ENCODE peak calls at places on chromosomes 1 and 21, in ten cellular contexts. B is astrocyte of the spinal cord; E is colonic mucosa; D is foreskin fibroblast; W is GM06990; X is CD8-positive, alpha-beta T cell; P is GM12878; F is endothelial cell; Z is left ventricle myocardium inferior; V is ovary. K is an unnamed sample.
A peak's percentile ranks its signal among the peaks of the same experiment; 100 is the strongest.

GRCh38 chr1:214438530-214438929 is 112.9 kb downstream of the PTPN14 start:
- DNase-seq in P (no peak), Z (no peak), E (no peak), B (no peak), F (no peak), V (no peak), W (no peak), D (no peak), X (no peak), K (no peak)

GRCh38 chr1:21497466-21498061 is 11.7 kb upstream of the ALPL start:
- DNase-seq in Z (no peak), D (no peak), W (no peak), F (no peak), B (no peak), V (no peak), X (no peak), E (no peak), P (no peak), K (no peak)

GRCh38 chr21:25626752-25627151 is 12.3 kb upstream of the JAM2 start:
- DNase-seq in Z (peak; percentile 25), X (no peak), D (peak; percentile 11), W (no peak), F (no peak), E (no peak), B (no peak), V (no peak), P (no peak), K (peak; percentile 22)

GRCh38 chr21:45153358-45154318 is 79.3 kb downstream of the ADARB1 start:
- DNase-seq in E (peak; percentile 14), F (no peak), B (peak; percentile 56), D (peak; percentile 12), W (no peak), P (no peak), Z (no peak), X (no peak), V (no peak), K (no peak)

GRCh38 chr1:22104865-22105437 is 37.9 kb downstream of the WNT4 start:
- DNase-seq in Z (no peak), P (no peak), F (no peak), D (no peak), V (no peak), E (no peak), W (no peak), X (peak; percentile 33), B (no peak), K (no peak)

GRCh38 chr1:230303822-230304221 is 122.3 kb downstream of the PGBD5 start:
- DNase-seq in F (no peak), P (no peak), X (no peak), V (no peak), E (no peak), W (no peak), Z (no peak), B (no peak), D (peak; percentile 76), K (no peak)

GRCh38 chr1:177505905-177506590 is 335.3 kb downstream of the BRINP2 start:
- DNase-seq in P (no peak), Z (no peak), B (peak; percentile 2), W (no peak), X (no peak), E (no peak), V (no peak), F (no peak), D (peak; percentile 6), K (no peak)

GRCh38 chr1:12052997-12053686 is 10.0 kb upstream of the TNFRSF8 start:
- DNase-seq in W (peak; percentile 61), B (no peak), D (no peak), F (no peak), E (no peak), Z (peak; percentile 61), V (peak; percentile 50), P (no peak), X (no peak), K (no peak)

GRCh38 chr1:39720094-39720999 is 18.3 kb upstream of the PPIE start:
- DNase-seq in P (no peak), Z (no peak), F (no peak), B (peak; percentile 63), X (peak; percentile 12), E (no peak), D (peak; percentile 72), W (peak; percentile 42), V (no peak), K (peak; percentile 77)

GRCh38 chr1:78652019-78652560 is 2.5 kb downstream of the IFI44 start:
- DNase-seq in V (no peak), D (no peak), W (no peak), E (no peak), F (no peak), Z (no peak), X (no peak), P (no peak), B (no peak), K (no peak)

GRCh38 chr1:236686815-236687160 is 489 bp downstream of the ACTN2 start:
- DNase-seq in P (no peak), D (no peak), B (no peak), E (no peak), F (no peak), X (no peak), W (no peak), V (peak; percentile 23), Z (peak; percentile 24), K (peak; percentile 10)

GRCh38 chr1:78691995-78692747 is 42.5 kb downstream of the IFI44 start:
- DNase-seq in V (no peak), W (no peak), Z (no peak), P (no peak), X (no peak), E (no peak), D (peak; percentile 91), F (no peak), B (peak; percentile 31), K (no peak)

GRCh38 chr1:84668185-84668584 is 22.1 kb downstream of the SSX2IP start:
- DNase-seq in Z (no peak), W (no peak), V (no peak), X (no peak), E (no peak), B (no peak), D (peak; percentile 31), P (no peak), F (no peak), K (no peak)

GRCh38 chr1:228373004-228373680 is 33.5 kb downstream of the TRIM11 start:
- DNase-seq in E (no peak), B (no peak), P (no peak), D (no peak), V (no peak), Z (peak; percentile 4), W (no peak), X (no peak), F (no peak), K (no peak)

GRCh38 chr1:3069491-3070303 is 694 bp downstream of the PRDM16 start:
- DNase-seq in V (peak; percentile 78), E (peak; percentile 36), B (peak; percentile 65), P (no peak), X (no peak), Z (peak; percentile 36), D (peak; percentile 66), F (peak; percentile 51), W (no peak), K (peak; percentile 87)
- TF ChIP-seq CTCF in V (peak; percentile 24), E (no peak), B (peak; percentile 41), P (no peak), X (no peak), Z (peak; percentile 47), D (no peak), F (no peak), W (no peak), K (peak; percentile 62)

DNA sequence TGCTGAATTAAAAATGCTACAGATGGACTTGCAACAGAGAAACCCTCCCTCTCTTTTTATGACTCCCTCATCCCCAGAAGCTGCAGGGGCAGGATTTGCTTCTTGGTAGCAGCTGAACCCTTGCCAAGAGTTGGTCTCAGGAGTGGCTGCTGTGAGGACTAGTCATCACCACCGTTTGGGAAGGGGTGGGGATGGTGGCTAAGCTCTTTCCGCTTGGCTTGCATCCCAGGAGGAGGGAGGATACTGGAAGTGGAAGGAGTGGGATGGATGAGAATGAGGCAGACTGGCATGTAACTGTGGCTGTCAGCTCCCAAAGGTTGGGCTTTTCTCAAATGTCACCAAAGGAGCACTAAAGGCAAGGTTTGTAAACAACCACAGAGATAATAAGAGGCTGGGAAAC is 50.8 kb upstream of the COL24A1 start:
- DNase-seq in V (no peak), W (no peak), P (no peak), X (no peak), B (peak; percentile 92), Z (peak; percentile 20), E (no peak), D (peak; percentile 86), F (no peak), K (peak; percentile 23)
- TF ChIP-seq CTCF in V (no peak), W (no peak), P (no peak), X (no peak), B (no peak), Z (no peak), E (no peak), D (no peak), F (no peak), K (no peak)

DNA sequence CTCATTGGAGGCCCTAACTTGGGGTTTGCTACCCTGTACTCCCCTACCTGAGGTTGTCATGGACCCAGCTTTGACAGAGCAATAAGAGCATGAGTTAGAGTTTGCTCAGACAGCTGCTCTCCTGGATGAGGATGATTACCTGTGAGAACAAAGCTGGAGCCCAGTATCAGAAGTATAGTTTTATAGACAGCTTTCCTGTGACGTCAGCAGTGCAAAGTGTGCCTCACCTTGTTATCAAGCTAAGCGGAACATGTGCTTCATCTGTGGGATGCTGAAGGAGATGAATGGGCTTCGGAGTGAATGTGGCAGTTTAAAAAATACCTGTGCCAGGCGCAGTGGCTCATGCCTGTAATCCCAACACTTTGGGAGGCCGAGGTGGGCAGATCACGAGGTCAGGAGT is 5.4 kb upstream of the WDR47 start:
- DNase-seq in W (no peak), F (no peak), E (no peak), D (no peak), P (no peak), Z (no peak), V (no peak), B (no peak), X (no peak), K (no peak)
- TF ChIP-seq CTCF in W (no peak), F (no peak), E (no peak), D (no peak), P (no peak), Z (no peak), V (no peak), B (no peak), X (no peak), K (no peak)

DNA sequence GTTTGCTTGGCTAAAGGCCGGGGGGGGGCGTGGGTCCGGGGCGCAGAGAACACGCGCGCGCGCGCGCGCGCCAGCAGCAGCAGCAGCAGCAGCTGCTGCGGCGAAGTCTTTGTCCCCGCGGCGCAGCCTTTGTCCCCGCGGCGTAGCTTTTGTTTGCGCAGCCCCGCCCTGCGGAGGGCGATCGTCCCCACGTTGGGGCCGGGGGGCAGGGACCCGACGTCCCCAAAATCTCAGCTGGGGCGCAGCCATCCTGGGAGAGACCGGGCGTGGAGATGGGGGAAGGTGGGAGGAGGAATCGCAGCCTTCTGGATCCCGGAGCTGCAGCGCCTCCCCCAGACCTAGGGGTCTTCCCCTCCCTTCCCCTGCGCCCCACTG is 90.3 kb upstream of the VAMP3 start:
- DNase-seq in X (no peak), F (no peak), B (peak; percentile 17), W (no peak), V (no peak), P (no peak), Z (no peak), D (no peak), E (peak; percentile 38), K (peak; percentile 56)
- TF ChIP-seq CTCF in X (no peak), F (no peak), B (no peak), W (no peak), V (no peak), P (no peak), Z (no peak), D (no peak), E (no peak), K (no peak)

K was measured in hepatocyte.